ENCODE peak calls at places on chromosomes 1 and 21, in five cellular contexts. T is CD8-positive, alpha-beta T cell; P is sigmoid colon; H is osteoblast; B is left ventricle myocardium inferior. Z is an unnamed sample.

GRCh38 chr1:222792744-222793143 is 22.1 kb upstream of the DISP1 start:
- DNase-seq in H (no peak), B (no peak), P (no peak), T (no peak), Z (peak; percentile 3)

GRCh38 chr1:202961220-202961880 is 3.2 kb upstream of the ADIPOR1 start:
- DNase-seq in T (no peak), H (no peak), B (no peak), P (no peak), Z (no peak)

GRCh38 chr1:160837558-160838205 is 25.0 kb downstream of the CD244 start:
- DNase-seq in T (peak; percentile 81), H (no peak), P (no peak), B (peak; percentile 23), Z (peak; percentile 88)

GRCh38 chr1:87327362-87328120 is 1.1 kb upstream of the LMO4 start:
- DNase-seq in H (peak; percentile 82), P (no peak), B (no peak), T (no peak), Z (no peak)

GRCh38 chr1:205619376-205619775 is 12.4 kb downstream of the ELK4 start:
- DNase-seq in H (no peak), P (no peak), B (no peak), T (no peak), Z (no peak)

GRCh38 chr1:2014181-2014580 is 5.0 kb upstream of the GABRD start:
- DNase-seq in B (no peak), T (no peak), H (peak; percentile 60), P (no peak), Z (no peak)

GRCh38 chr1:39816431-39817090 is 27.9 kb upstream of the BMP8B start:
- DNase-seq in P (peak; percentile 77), B (peak; percentile 69), H (peak; percentile 95), T (peak; percentile 5), Z (peak; percentile 25)

GRCh38 chr21:45296638-45297037 is 8.9 kb upstream of the POFUT2 start:
- DNase-seq in T (no peak), B (peak; percentile 8), P (peak; percentile 40), H (peak; percentile 69), Z (no peak)

GRCh38 chr1:240491796-240492195 is 120.2 kb downstream of the GREM2 start:
- DNase-seq in T (no peak), H (peak; percentile 77), P (no peak), B (no peak), Z (no peak)

GRCh38 chr1:210687582-210688279 is 359.0 kb downstream of the HHAT start:
- DNase-seq in H (peak; percentile 97), P (no peak), T (no peak), B (no peak), Z (no peak)

GRCh38 chr1:3625151-3625907 is 514 bp downstream of the TPRG1L start:
- DNase-seq in T (peak; percentile 14), P (peak; percentile 75), B (no peak), H (peak; percentile 95), Z (no peak)

GRCh38 chr1:170881268-170882265 is 53.8 kb upstream of the MROH9 start:
- DNase-seq in P (no peak), T (no peak), B (no peak), H (no peak), Z (no peak)

GRCh38 chr1:107690491-107690890 is 274.5 kb downstream of the VAV3 start:
- DNase-seq in H (no peak), P (no peak), B (no peak), T (no peak), Z (no peak)

GRCh38 chr1:203128691-203129500 is 1.4 kb downstream of the ADORA1 start:
- DNase-seq in T (no peak), H (peak; percentile 39), P (no peak), B (no peak), Z (no peak)

GRCh38 chr1:39141925-39142324 is 62.6 kb upstream of the MACF1 start:
- DNase-seq in P (no peak), B (no peak), T (no peak), H (peak; percentile 26), Z (no peak)

GRCh38 chr21:40505681-40506080 is 341.3 kb downstream of the DSCAM start:
- DNase-seq in B (no peak), P (no peak), H (no peak), T (no peak), Z (no peak)

GRCh38 chr1:238558746-238559145 is 668.0 kb upstream of the ZP4 start:
- DNase-seq in P (no peak), T (no peak), H (no peak), B (no peak), Z (no peak)

GRCh38 chr21:44658913-44659595 is 1.3 kb downstream of the KRTAP12-3 start:
- DNase-seq in B (no peak), P (no peak), T (no peak), H (no peak), Z (peak; percentile 54)

GRCh38 chr1:212007896-212008295 is 27.5 kb downstream of the INTS7 start:
- DNase-seq in B (no peak), P (no peak), H (no peak), T (no peak), Z (no peak)

DNA sequence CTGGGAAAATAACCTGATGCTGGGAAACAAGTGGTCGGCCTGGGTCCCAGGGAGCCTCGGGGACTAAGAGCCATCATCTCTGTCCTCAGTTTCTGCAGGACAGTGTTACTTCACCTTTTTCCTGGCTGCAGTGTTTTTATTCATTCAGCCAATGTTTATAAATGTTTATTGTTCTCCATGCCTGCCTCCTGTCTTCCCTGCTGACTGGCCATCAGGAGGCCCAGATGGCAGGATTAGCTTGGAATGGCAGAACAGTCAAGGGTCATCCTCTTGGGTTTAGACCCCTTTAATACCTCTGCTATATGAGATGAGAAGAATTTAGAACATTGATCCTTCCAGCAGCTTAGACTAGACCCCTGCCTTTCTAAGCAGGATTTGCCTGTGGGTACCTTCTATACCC is 13.3 kb downstream of the MAPKAPK2 start:
- DNase-seq in B (no peak), P (no peak), T (no peak), H (no peak), Z (no peak)
- H3K4me1 ChIP-seq in B (peaks cover 100% of the 10 kb centered on the region), P (no peaks in the 10 kb centered on the region), T (peaks cover 22% of the 10 kb centered on the region), H (peaks cover 32% of the 10 kb centered on the region), Z (peaks cover 55% of the 10 kb centered on the region)

DNA sequence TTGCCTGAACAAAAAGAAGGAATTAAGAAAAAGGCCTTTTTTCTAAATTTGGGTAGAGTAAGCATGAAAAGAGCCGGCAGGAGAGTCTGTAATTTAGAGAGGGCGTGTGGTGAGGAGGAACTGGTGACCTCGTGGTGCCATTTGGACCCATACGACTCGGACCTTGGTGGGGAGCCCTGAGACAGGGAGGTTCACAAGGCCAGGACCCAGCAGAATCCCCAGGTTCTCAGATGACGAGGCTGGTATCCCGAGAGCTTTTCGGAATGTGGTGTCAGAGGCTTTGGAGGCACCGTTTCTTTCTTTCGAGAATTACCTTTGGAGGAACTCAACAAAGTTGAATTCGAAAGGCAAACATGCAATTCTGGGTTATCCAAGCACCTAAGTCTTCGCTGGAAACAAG is 34.8 kb downstream of the CLIC6 start:
- DNase-seq in H (no peak), P (no peak), B (no peak), T (no peak), Z (no peak)
- H3K27me3 ChIP-seq in H (no peaks in the 10 kb centered on the region), P (no peaks in the 10 kb centered on the region), B (peaks cover 11% of the 10 kb centered on the region), T (no peaks in the 10 kb centered on the region), Z (no peaks in the 10 kb centered on the region)

GRCh38 chr21:42336065-42336464 is 14.7 kb downstream of the TFF2 start:
- DNase-seq in T (no peak), B (no peak), H (no peak), P (peak; percentile 15), Z (no peak)
- H3K4me3 ChIP-seq in T (no peak overlapping the region), B (no peak overlapping the region), H (no peak overlapping the region), P (no peak overlapping the region), Z (no peak overlapping the region)

GRCh38 chr21:38839683-38840286 is 34.1 kb downstream of the ETS2 start:
- DNase-seq in B (no peak), T (no peak), P (no peak), H (peak; percentile 90), Z (no peak)
- H3K4me1 ChIP-seq in B (no peaks in the 10 kb centered on the region), T (no peaks in the 10 kb centered on the region), P (no peaks in the 10 kb centered on the region), H (peaks cover 38% of the 10 kb centered on the region), Z (no peaks in the 10 kb centered on the region)

DNA sequence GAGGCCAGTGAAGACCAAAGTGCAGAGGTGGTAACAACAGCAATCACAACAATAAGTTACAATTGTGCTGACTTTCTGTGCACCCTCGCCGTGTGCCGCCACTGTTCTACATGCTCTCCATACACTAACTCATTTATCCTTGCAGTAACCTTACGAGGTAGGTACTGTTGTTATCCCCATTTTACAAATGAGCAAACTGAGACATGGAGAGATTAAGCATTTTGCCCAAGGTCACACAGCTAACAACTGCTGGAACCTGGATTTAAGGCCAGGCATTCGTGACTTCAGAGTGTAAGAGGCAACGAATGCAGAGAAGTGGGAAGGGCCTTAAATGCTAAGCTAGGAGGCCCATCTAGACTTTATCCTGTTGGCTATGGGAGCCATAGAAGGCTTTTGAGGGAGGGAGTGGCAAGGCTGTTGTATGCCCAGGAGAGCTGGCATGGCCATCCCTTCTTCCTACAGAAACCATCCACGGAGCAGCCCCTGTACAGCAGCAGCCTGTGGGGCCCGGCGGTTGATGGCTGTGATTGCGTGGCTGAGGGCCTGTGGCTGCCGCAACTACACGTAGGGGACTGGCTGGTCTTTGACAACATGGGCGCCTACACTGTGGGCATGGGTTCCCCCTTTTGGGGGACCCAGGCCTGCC is 36.6 kb downstream of the AZIN2 start:
- DNase-seq in T (no peak), H (peak; percentile 66), B (no peak), P (no peak), Z (no peak)
- H3K27me3 ChIP-seq in T (no peaks in the 10 kb centered on the region), H (no peaks in the 10 kb centered on the region), B (no peaks in the 10 kb centered on the region), P (no peaks in the 10 kb centered on the region), Z (no peaks in the 10 kb centered on the region)

DNA sequence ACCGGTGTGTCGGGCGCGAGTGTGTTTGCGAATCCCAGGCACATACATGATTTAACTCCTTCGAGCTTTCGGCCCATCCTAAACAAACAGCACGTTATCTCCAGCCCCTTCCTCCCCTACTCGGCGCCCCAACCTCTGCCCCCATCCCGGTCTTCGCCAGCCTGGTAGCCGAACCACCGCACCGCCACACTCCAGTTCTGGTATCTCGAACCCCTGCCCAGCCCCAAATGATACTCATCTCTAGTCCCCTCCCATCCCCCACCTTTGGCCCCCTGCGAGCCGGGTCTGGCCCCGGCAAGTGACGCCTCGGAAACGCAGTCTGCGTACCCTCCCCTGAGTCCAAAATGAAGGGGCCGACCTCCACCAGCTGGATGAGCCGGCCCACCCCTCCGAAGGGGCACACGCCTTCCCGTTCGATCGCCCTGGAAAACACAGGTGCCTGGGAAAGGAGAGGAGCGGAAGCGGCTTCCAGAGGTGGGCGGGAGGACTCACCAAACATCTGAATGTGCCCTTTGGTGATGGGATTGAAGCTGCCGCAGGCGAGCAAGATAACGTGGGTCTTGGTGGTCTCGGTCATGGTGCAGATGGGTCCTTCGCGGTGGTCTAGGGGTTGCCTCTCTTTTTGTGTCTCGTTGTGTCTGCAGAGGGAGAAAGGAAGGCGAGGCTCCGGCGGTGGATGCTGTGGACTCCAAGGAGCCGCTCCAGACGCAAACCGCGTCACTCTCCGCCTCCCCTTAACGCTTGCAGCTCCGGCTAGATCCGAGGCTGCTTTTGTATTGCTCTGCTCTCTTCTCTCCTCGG is at the start of gene NMNAT2:
- DNase-seq in B (no peak), T (no peak), P (peak; percentile 68), H (no peak), Z (no peak)
- H3K4me3 ChIP-seq in B (peak within 1 kb of the TSS; percentile 64), T (peak within 1 kb of the TSS; percentile 21), P (peak within 1 kb of the TSS; percentile 51), H (peak within 1 kb of the TSS; percentile 30), Z (no peak within 1 kb of the TSS)